ENCODE peak calls at places on chromosomes 7 and 10, in nine cellular contexts. W is endothelial cell, E is tibial nerve, H is left ventricle myocardium inferior, A is cardiac muscle cell, F is astrocyte of the spinal cord, U is esophagus squamous epithelium, J is kidney epithelial cell, I is activated B cell treated with CpG ODN at 0.5 μM for 24 hours. M is an unnamed sample.

GRCh38 chr7:73894851-73895441 is 34.0 kb downstream of the TMEM270 start:
- DNase-seq in W (no peak), E (peak), H (peak), A (peak), F (peak), U (no peak), J (peak), I (no peak), M (no peak)

GRCh38 chr10:116049158-116049557 is 223.8 kb downstream of the GFRA1 start:
- DNase-seq in W (no peak), E (no peak), H (no peak), A (no peak), F (no peak), U (no peak), J (no peak), I (no peak), M (no peak)

GRCh38 chr7:149297034-149297755 is 35.2 kb downstream of the ZNF783 start:
- DNase-seq in W (no peak), E (no peak), H (no peak), A (no peak), F (no peak), U (no peak), J (no peak), I (no peak), M (no peak)

GRCh38 chr10:19421664-19422063 is 373.1 kb downstream of the MALRD1 start:
- DNase-seq in W (no peak), E (no peak), H (no peak), A (peak), F (no peak), U (no peak), J (no peak), I (no peak), M (no peak)

GRCh38 chr10:103708627-103709288 is 146.6 kb downstream of the SH3PXD2A start:
- DNase-seq in W (no peak), E (no peak), H (no peak), A (no peak), F (no peak), U (no peak), J (no peak), I (no peak), M (no peak)

GRCh38 chr7:36287371-36288241 is 102.1 kb upstream of the ANLN start:
- DNase-seq in W (no peak), E (no peak), H (no peak), A (no peak), F (no peak), U (no peak), J (no peak), I (no peak), M (no peak)

GRCh38 chr7:13829914-13830603 is 159.4 kb downstream of the ETV1 start:
- DNase-seq in W (no peak), E (no peak), H (no peak), A (peak), F (peak), U (no peak), J (no peak), I (no peak), M (no peak)

GRCh38 chr10:16656886-16657285 is 135.2 kb upstream of the C1QL3 start:
- DNase-seq in W (no peak), E (no peak), H (no peak), A (no peak), F (no peak), U (no peak), J (no peak), I (no peak), M (no peak)

GRCh38 chr7:16586081-16586874 is 59.3 kb downstream of the ANKMY2 start:
- DNase-seq in W (no peak), E (no peak), H (no peak), A (peak), F (peak), U (no peak), J (no peak), I (no peak), M (no peak)

GRCh38 chr10:18079665-18080295 is 60.4 kb upstream of the CACNB2 start:
- DNase-seq in W (no peak), E (no peak), H (peak), A (no peak), F (no peak), U (no peak), J (no peak), I (no peak), M (no peak)

GRCh38 chr10:7945469-7946187 is 108.9 kb upstream of the GATA3 start:
- DNase-seq in W (no peak), E (no peak), H (no peak), A (no peak), F (no peak), U (no peak), J (no peak), I (no peak), M (no peak)

GRCh38 chr7:117596134-117596533 is 116.3 kb downstream of the CFTR start:
- DNase-seq in W (no peak), E (no peak), H (no peak), A (no peak), F (no peak), U (no peak), J (no peak), I (no peak), M (no peak)

GRCh38 chr7:117588352-117588794 is 108.5 kb downstream of the CFTR start:
- DNase-seq in W (no peak), E (no peak), H (no peak), A (peak), F (peak), U (no peak), J (peak), I (no peak), M (no peak)

GRCh38 chr7:117590191-117590590 is 110.4 kb downstream of the CFTR start:
- DNase-seq in W (no peak), E (no peak), H (no peak), A (no peak), F (no peak), U (no peak), J (no peak), I (no peak), M (no peak)

GRCh38 chr7:117587931-117588330 is 108.1 kb downstream of the CFTR start:
- DNase-seq in W (no peak), E (no peak), H (no peak), A (no peak), F (no peak), U (no peak), J (no peak), I (no peak), M (no peak)

DNA sequence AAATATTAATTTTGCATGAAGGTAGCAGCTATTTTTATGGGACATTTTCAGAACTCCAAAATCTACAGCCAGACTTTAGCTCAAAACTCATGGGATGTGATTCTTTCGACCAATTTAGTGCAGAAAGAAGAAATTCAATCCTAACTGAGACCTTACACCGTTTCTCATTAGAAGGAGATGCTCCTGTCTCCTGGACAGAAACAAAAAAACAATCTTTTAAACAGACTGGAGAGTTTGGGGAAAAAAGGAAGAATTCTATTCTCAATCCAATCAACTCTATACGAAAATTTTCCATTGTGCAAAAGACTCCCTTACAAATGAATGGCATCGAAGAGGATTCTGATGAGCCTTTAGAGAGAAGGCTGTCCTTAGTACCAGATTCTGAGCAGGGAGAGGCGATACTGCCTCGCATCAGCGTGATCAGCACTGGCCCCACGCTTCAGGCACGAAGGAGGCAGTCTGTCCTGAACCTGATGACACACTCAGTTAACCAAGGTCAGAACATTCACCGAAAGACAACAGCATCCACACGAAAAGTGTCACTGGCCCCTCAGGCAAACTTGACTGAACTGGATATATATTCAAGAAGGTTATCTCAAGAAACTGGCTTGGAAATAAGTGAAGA is 112.3 kb downstream of the CFTR start:
- DNase-seq in W (no peak), E (no peak), H (no peak), A (no peak), F (no peak), U (no peak), J (no peak), I (no peak), M (no peak)
- TF ChIP-seq CTCF in W (no peak), E (no peak), H (no peak), A (no peak), F (no peak), U (no peak), J (no peak), I (no peak), M (no peak)

GRCh38 chr7:83937930-83938329 is 256.7 kb downstream of the SEMA3A start:
- DNase-seq in W (no peak), E (no peak), H (no peak), A (no peak), F (no peak), U (no peak), J (no peak), I (no peak), M (no peak)

GRCh38 chr7:83936056-83936703 is 258.4 kb downstream of the SEMA3A start:
- DNase-seq in W (peak), E (no peak), H (peak), A (peak), F (peak), U (no peak), J (peak), I (no peak), M (no peak)

GRCh38 chr7:83930262-83930661 is 264.3 kb downstream of the SEMA3A start:
- DNase-seq in W (no peak), E (no peak), H (no peak), A (no peak), F (no peak), U (no peak), J (no peak), I (no peak), M (no peak)

GRCh38 chr7:83931968-83932367 is 262.6 kb downstream of the SEMA3A start:
- DNase-seq in W (no peak), E (no peak), H (no peak), A (no peak), F (no peak), U (no peak), J (no peak), I (no peak), M (no peak)

GRCh38 chr7:83934118-83934734 is 260.4 kb downstream of the SEMA3A start:
- DNase-seq in W (no peak), E (no peak), H (no peak), A (no peak), F (peak), U (no peak), J (no peak), I (no peak), M (no peak)
- TF ChIP-seq CTCF in W (peak), E (peak), H (peak), A (peak), F (peak), U (no peak), J (peak), I (no peak), M (peak)

DNA sequence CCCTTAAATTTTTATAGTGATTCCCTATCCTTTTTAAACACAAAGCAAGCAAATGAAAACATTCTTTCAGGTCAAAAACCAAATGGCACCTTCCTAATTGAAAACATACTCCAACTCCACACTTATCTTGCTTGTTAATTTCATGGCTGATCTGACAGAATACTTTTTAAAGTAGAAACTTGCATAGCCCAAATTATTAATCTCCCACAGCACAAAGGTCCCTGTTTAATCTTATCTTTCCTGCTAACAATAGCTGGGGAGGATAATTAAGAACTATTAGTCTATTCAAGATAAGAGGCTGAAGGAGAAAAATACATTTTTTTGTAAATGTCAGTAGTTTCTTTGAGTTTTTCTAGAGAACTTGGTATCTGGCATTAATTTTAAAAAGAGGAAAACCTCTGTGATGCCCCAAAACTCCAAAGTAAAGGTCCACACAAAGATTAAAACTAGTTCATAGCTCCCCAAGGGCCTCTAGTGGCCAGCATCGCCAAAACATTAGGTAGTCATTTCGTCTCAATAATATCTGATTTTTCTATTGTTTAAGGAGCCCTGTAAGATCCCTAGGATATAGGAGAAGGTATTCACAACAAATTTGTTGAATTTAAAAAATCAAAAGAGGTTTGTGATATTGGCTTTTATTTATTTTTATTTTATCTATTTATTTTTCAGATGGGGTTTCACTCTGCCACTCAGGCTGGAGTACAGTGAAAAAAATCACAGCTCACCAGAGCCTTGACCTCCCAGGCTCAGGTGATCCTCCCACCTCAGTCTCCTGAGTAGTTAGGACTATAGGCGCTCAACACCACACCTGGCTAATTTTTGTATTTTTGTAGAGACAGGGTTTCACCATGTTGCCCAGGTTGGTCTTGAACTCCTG is 14.7 kb downstream of the CDNF start:
- DNase-seq in W (peak), E (no peak), H (peak), A (peak), F (peak), U (no peak), J (no peak), I (no peak), M (no peak)
- TF ChIP-seq CTCF in W (peak), E (peak), H (peak), A (peak), F (peak), U (peak), J (peak), I (peak), M (peak)

GRCh38 chr7:54782314-54782713 is 23.3 kb upstream of the SEC61G start:
- DNase-seq in W (no peak), E (no peak), H (no peak), A (no peak), F (no peak), U (no peak), J (no peak), I (no peak), M (no peak)

GRCh38 chr7:54788664-54789063 is 29.7 kb upstream of the SEC61G start:
- DNase-seq in W (peak), E (no peak), H (no peak), A (peak), F (peak), U (no peak), J (peak), I (no peak), M (no peak)

GRCh38 chr7:54782829-54783228 is 23.8 kb upstream of the SEC61G start:
- DNase-seq in W (no peak), E (no peak), H (no peak), A (no peak), F (no peak), U (no peak), J (no peak), I (no peak), M (no peak)

GRCh38 chr7:54783952-54784351 is 24.9 kb upstream of the SEC61G start:
- DNase-seq in W (no peak), E (no peak), H (no peak), A (no peak), F (no peak), U (no peak), J (no peak), I (no peak), M (no peak)

DNA sequence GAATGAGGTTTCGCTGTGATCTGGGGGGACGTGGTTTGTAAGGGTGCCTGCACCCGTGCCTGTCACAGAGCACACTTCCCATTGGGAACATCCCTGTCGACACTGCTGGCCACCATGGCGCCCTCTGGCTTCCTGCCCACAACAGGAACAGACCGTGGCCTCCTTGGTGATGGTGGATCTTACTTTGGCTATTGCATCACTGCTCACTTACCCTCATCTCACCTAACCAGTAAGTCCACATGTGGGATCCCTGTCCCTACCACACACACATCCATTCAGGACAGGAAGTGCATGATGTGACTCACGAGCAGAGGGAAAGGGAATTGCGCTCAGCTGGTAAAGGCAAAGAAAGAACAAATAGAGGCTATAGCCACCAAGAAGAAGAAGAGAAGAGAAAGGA is 26.2 kb upstream of the SEC61G start:
- DNase-seq in W (no peak), E (no peak), H (no peak), A (no peak), F (no peak), U (no peak), J (no peak), I (no peak), M (no peak)
- TF ChIP-seq CTCF in W (no peak), E (no peak), H (no peak), A (no peak), F (no peak), U (no peak), J (no peak), I (no peak), M (no peak)

DNA sequence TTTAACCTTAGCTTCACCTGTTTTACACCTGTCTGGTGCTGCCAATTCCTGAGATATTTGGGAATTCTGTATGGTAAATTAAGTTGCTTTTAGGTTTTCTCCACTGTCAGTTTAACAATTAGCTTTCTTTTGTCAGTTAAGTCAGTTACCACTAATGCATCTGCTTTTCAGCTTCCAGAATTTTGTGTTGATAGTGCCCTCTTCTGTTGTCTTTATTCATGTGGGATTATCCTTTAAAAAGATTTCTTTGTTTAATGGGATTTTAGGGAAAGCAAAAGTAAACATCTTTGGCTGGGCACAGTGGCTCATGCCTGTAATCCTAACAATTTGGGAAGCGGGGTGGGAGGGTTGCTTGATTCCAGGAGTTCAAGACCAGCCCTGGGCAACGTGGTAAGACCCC is 8.1 kb downstream of the TFAM start:
- DNase-seq in W (no peak), E (no peak), H (no peak), A (peak), F (no peak), U (no peak), J (no peak), I (no peak), M (no peak)
- TF ChIP-seq CTCF in W (no peak), E (no peak), H (no peak), A (no peak), F (no peak), U (no peak), J (no peak), I (no peak), M (no peak)

GRCh38 chr10:9301554-9301953 is 1247.1 kb downstream of the GATA3 start:
- DNase-seq in W (no peak), E (no peak), H (no peak), A (no peak), F (no peak), U (no peak), J (no peak), I (no peak), M (no peak)

GRCh38 chr10:9297580-9297979 is 1243.1 kb downstream of the GATA3 start:
- DNase-seq in W (no peak), E (no peak), H (no peak), A (no peak), F (no peak), U (no peak), J (no peak), I (no peak), M (no peak)

GRCh38 chr10:9299966-9300365 is 1245.5 kb downstream of the GATA3 start:
- DNase-seq in W (no peak), E (no peak), H (no peak), A (no peak), F (no peak), U (no peak), J (no peak), I (no peak), M (no peak)

GRCh38 chr10:9302142-9302746 is 1247.8 kb downstream of the GATA3 start:
- DNase-seq in W (peak), E (no peak), H (no peak), A (peak), F (peak), U (no peak), J (peak), I (no peak), M (no peak)

DNA sequence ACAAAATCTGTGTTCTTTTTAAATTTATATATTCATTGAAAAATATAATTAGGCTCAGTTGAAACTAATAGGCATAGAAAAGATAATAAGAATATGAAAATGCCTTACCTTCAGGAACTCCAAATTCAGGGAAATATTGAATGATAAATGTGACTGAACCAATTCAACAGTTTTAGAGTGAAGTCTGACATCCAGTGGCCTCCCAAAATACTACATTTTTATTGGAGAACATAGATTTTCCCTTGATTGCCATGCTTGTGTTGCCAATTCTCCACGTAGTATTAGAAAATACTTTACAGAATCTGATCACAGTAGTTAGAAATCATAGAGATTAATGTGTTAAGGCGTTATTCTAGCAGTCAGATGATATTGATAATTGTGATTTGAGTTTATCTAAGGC is 1246.7 kb downstream of the GATA3 start:
- DNase-seq in W (no peak), E (no peak), H (no peak), A (no peak), F (peak), U (no peak), J (no peak), I (no peak), M (no peak)
- TF ChIP-seq CTCF in W (no peak), E (no peak), H (no peak), A (no peak), F (peak), U (no peak), J (peak), I (no peak), M (peak)

GRCh38 chr7:32427769-32428291 is 62.4 kb downstream of the LSM5 start:
- DNase-seq in W (peak), E (no peak), H (peak), A (peak), F (peak), U (no peak), J (peak), I (peak), M (peak)
- TF ChIP-seq CTCF in W (peak), E (no peak), H (peak), A (peak), F (peak), U (no peak), J (peak), I (no peak), M (peak)

GRCh38 chr10:100340948-100341847 is 5.8 kb upstream of the SCD start:
- DNase-seq in W (no peak), E (peak), H (peak), A (no peak), F (peak), U (no peak), J (no peak), I (no peak), M (no peak)
- TF ChIP-seq CTCF in W (no peak), E (no peak), H (no peak), A (no peak), F (no peak), U (no peak), J (no peak), I (no peak), M (no peak)

GRCh38 chr10:61341008-61341407 is 112.2 kb downstream of the TMEM26 start:
- DNase-seq in W (no peak), E (no peak), H (no peak), A (no peak), F (no peak), U (no peak), J (no peak), I (no peak), M (no peak)
- TF ChIP-seq CTCF in W (no peak), E (no peak), H (no peak), A (no peak), F (no peak), U (no peak), J (no peak), I (no peak), M (no peak)

M was measured in type B pancreatic cell.